ENCODE peak calls at places on chromosome 3, in nine cellular contexts. One of them, this sample, is unnamed.

GRCh38 chr3:73399106-73399505 is 225.6 kb downstream of the PDZRN3 start:
- DNase-seq in kidney epithelial cell: no peak
- DNase-seq in IMR-90: peak; percentile 60
- DNase-seq in endothelial cell of umbilical vein: no peak
- DNase-seq in SK-N-SH: no peak
- DNase-seq in astrocyte of the spinal cord: no peak
- DNase-seq in H9: no peak
- DNase-seq in NB4: peak; percentile 33
- DNase-seq in CD14-positive monocyte: no peak
- DNase-seq in this sample: peak; percentile 38

GRCh38 chr3:171038342-171038741 is 11.8 kb upstream of the SLC2A2 start:
- DNase-seq in IMR-90: no peak
- DNase-seq in endothelial cell of umbilical vein: no peak
- DNase-seq in astrocyte of the spinal cord: no peak
- DNase-seq in SK-N-SH: no peak
- DNase-seq in CD14-positive monocyte: no peak
- DNase-seq in NB4: no peak
- DNase-seq in H9: no peak
- DNase-seq in kidney epithelial cell: no peak
- DNase-seq in this sample: peak; percentile 30

GRCh38 chr3:132730891-132731580 is 8.8 kb upstream of the NPHP3 start:
- DNase-seq in endothelial cell of umbilical vein: peak; percentile 61
- DNase-seq in astrocyte of the spinal cord: peak; percentile 63
- DNase-seq in H9: no peak
- DNase-seq in SK-N-SH: peak; percentile 46
- DNase-seq in IMR-90: peak; percentile 57
- DNase-seq in kidney epithelial cell: no peak
- DNase-seq in CD14-positive monocyte: no peak
- DNase-seq in NB4: peak; percentile 49
- DNase-seq in this sample: peak; percentile 76

GRCh38 chr3:113597611-113598382 is 65.4 kb downstream of the SIDT1 start:
- DNase-seq in NB4: no peak
- DNase-seq in astrocyte of the spinal cord: no peak
- DNase-seq in H9: no peak
- DNase-seq in CD14-positive monocyte: no peak
- DNase-seq in kidney epithelial cell: no peak
- DNase-seq in SK-N-SH: no peak
- DNase-seq in IMR-90: no peak
- DNase-seq in endothelial cell of umbilical vein: no peak
- DNase-seq in this sample: no peak

GRCh38 chr3:36196058-36196457 is 184.2 kb upstream of the STAC start:
- DNase-seq in CD14-positive monocyte: no peak
- DNase-seq in astrocyte of the spinal cord: no peak
- DNase-seq in endothelial cell of umbilical vein: no peak
- DNase-seq in IMR-90: no peak
- DNase-seq in kidney epithelial cell: peak; percentile 41
- DNase-seq in SK-N-SH: no peak
- DNase-seq in NB4: no peak
- DNase-seq in H9: no peak
- DNase-seq in this sample: no peak

GRCh38 chr3:136109499-136109898 is 86.6 kb downstream of the MSL2 start:
- DNase-seq in IMR-90: no peak
- DNase-seq in astrocyte of the spinal cord: no peak
- DNase-seq in endothelial cell of umbilical vein: no peak
- DNase-seq in NB4: no peak
- DNase-seq in H9: no peak
- DNase-seq in CD14-positive monocyte: no peak
- DNase-seq in kidney epithelial cell: no peak
- DNase-seq in SK-N-SH: no peak
- DNase-seq in this sample: no peak

GRCh38 chr3:1135194-1135593 is 42.4 kb downstream of the CNTN6 start:
- DNase-seq in kidney epithelial cell: no peak
- DNase-seq in endothelial cell of umbilical vein: no peak
- DNase-seq in H9: no peak
- DNase-seq in IMR-90: no peak
- DNase-seq in astrocyte of the spinal cord: no peak
- DNase-seq in NB4: no peak
- DNase-seq in CD14-positive monocyte: no peak
- DNase-seq in SK-N-SH: no peak
- DNase-seq in this sample: peak; percentile 10

GRCh38 chr3:188486126-188486525 is 332.2 kb downstream of the LPP start:
- DNase-seq in NB4: no peak
- DNase-seq in H9: no peak
- DNase-seq in CD14-positive monocyte: no peak
- DNase-seq in IMR-90: peak; percentile 59
- DNase-seq in SK-N-SH: no peak
- DNase-seq in astrocyte of the spinal cord: peak; percentile 76
- DNase-seq in endothelial cell of umbilical vein: no peak
- DNase-seq in kidney epithelial cell: no peak
- DNase-seq in this sample: no peak

GRCh38 chr3:28612232-28612631 is 263.6 kb upstream of the AZI2 start:
- DNase-seq in SK-N-SH: no peak
- DNase-seq in IMR-90: no peak
- DNase-seq in CD14-positive monocyte: no peak
- DNase-seq in NB4: no peak
- DNase-seq in kidney epithelial cell: no peak
- DNase-seq in astrocyte of the spinal cord: no peak
- DNase-seq in H9: no peak
- DNase-seq in endothelial cell of umbilical vein: no peak
- DNase-seq in this sample: no peak

GRCh38 chr3:63043631-63044030 is 168.4 kb upstream of the CADPS start:
- DNase-seq in CD14-positive monocyte: no peak
- DNase-seq in IMR-90: no peak
- DNase-seq in NB4: no peak
- DNase-seq in kidney epithelial cell: no peak
- DNase-seq in H9: no peak
- DNase-seq in astrocyte of the spinal cord: peak; percentile 47
- DNase-seq in SK-N-SH: no peak
- DNase-seq in endothelial cell of umbilical vein: no peak
- DNase-seq in this sample: no peak

GRCh38 chr3:107775958-107776357 is 253.2 kb downstream of the BBX start:
- DNase-seq in H9: no peak
- DNase-seq in astrocyte of the spinal cord: no peak
- DNase-seq in kidney epithelial cell: no peak
- DNase-seq in IMR-90: no peak
- DNase-seq in SK-N-SH: no peak
- DNase-seq in endothelial cell of umbilical vein: no peak
- DNase-seq in NB4: no peak
- DNase-seq in CD14-positive monocyte: no peak
- DNase-seq in this sample: no peak

GRCh38 chr3:34843479-34843870 is 795.9 kb upstream of the ARPP21 start:
- DNase-seq in NB4: no peak
- DNase-seq in endothelial cell of umbilical vein: no peak
- DNase-seq in IMR-90: no peak
- DNase-seq in SK-N-SH: no peak
- DNase-seq in H9: no peak
- DNase-seq in astrocyte of the spinal cord: peak; percentile 66
- DNase-seq in CD14-positive monocyte: no peak
- DNase-seq in kidney epithelial cell: peak; percentile 67
- DNase-seq in this sample: peak; percentile 24

GRCh38 chr3:38117163-38117716 is 19.7 kb downstream of the ACAA1 start:
- DNase-seq in CD14-positive monocyte: no peak
- DNase-seq in kidney epithelial cell: no peak
- DNase-seq in H9: no peak
- DNase-seq in SK-N-SH: no peak
- DNase-seq in astrocyte of the spinal cord: no peak
- DNase-seq in NB4: no peak
- DNase-seq in endothelial cell of umbilical vein: no peak
- DNase-seq in IMR-90: no peak
- DNase-seq in this sample: no peak

GRCh38 chr3:40615110-40615915 is 90.6 kb downstream of the ZNF621 start:
- DNase-seq in SK-N-SH: peak; percentile 63
- DNase-seq in H9: peak; percentile 76
- DNase-seq in astrocyte of the spinal cord: no peak
- DNase-seq in NB4: no peak
- DNase-seq in endothelial cell of umbilical vein: no peak
- DNase-seq in IMR-90: no peak
- DNase-seq in CD14-positive monocyte: no peak
- DNase-seq in kidney epithelial cell: no peak
- DNase-seq in this sample: no peak

GRCh38 chr3:186953011-186953487 is 22.7 kb downstream of the ST6GAL1 start:
- DNase-seq in CD14-positive monocyte: no peak
- DNase-seq in IMR-90: peak; percentile 56
- DNase-seq in SK-N-SH: no peak
- DNase-seq in NB4: peak; percentile 83
- DNase-seq in astrocyte of the spinal cord: peak; percentile 50
- DNase-seq in endothelial cell of umbilical vein: peak; percentile 79
- DNase-seq in H9: no peak
- DNase-seq in kidney epithelial cell: no peak
- DNase-seq in this sample: peak; percentile 69

GRCh38 chr3:183541235-183541655 is 14.3 kb downstream of the KLHL6 start:
- DNase-seq in IMR-90: no peak
- DNase-seq in kidney epithelial cell: no peak
- DNase-seq in SK-N-SH: no peak
- DNase-seq in endothelial cell of umbilical vein: no peak
- DNase-seq in astrocyte of the spinal cord: no peak
- DNase-seq in CD14-positive monocyte: no peak
- DNase-seq in H9: no peak
- DNase-seq in NB4: no peak
- DNase-seq in this sample: no peak
- TF ChIP-seq CTCF in IMR-90: no peak
- TF ChIP-seq CTCF in kidney epithelial cell: no peak
- TF ChIP-seq CTCF in SK-N-SH: no peak
- TF ChIP-seq CTCF in endothelial cell of umbilical vein: no peak
- TF ChIP-seq CTCF in astrocyte of the spinal cord: no peak
- TF ChIP-seq CTCF in CD14-positive monocyte: no peak
- TF ChIP-seq CTCF in H9: no peak
- TF ChIP-seq CTCF in NB4: no peak
- TF ChIP-seq CTCF in this sample: no peak

GRCh38 chr3:128254967-128255366 is 101.7 kb downstream of the EEFSEC start:
- DNase-seq in IMR-90: no peak
- DNase-seq in CD14-positive monocyte: no peak
- DNase-seq in endothelial cell of umbilical vein: no peak
- DNase-seq in astrocyte of the spinal cord: no peak
- DNase-seq in NB4: no peak
- DNase-seq in kidney epithelial cell: no peak
- DNase-seq in SK-N-SH: no peak
- DNase-seq in H9: no peak
- DNase-seq in this sample: no peak
- TF ChIP-seq CTCF in IMR-90: no peak
- TF ChIP-seq CTCF in CD14-positive monocyte: no peak
- TF ChIP-seq CTCF in endothelial cell of umbilical vein: no peak
- TF ChIP-seq CTCF in astrocyte of the spinal cord: no peak
- TF ChIP-seq CTCF in NB4: no peak
- TF ChIP-seq CTCF in kidney epithelial cell: no peak
- TF ChIP-seq CTCF in SK-N-SH: no peak
- TF ChIP-seq CTCF in H9: peak; percentile 53
- TF ChIP-seq CTCF in this sample: no peak

GRCh38 chr3:164332856-164333802 is 745.2 kb downstream of the SI start:
- DNase-seq in endothelial cell of umbilical vein: no peak
- DNase-seq in CD14-positive monocyte: no peak
- DNase-seq in NB4: no peak
- DNase-seq in kidney epithelial cell: no peak
- DNase-seq in SK-N-SH: no peak
- DNase-seq in IMR-90: no peak
- DNase-seq in H9: peak; percentile 51
- DNase-seq in astrocyte of the spinal cord: peak; percentile 20
- DNase-seq in this sample: no peak
- TF ChIP-seq CTCF in endothelial cell of umbilical vein: no peak
- TF ChIP-seq CTCF in CD14-positive monocyte: no peak
- TF ChIP-seq CTCF in NB4: no peak
- TF ChIP-seq CTCF in kidney epithelial cell: no peak
- TF ChIP-seq CTCF in SK-N-SH: no peak
- TF ChIP-seq CTCF in IMR-90: no peak
- TF ChIP-seq CTCF in H9: peak; percentile 27
- TF ChIP-seq CTCF in astrocyte of the spinal cord: no peak
- TF ChIP-seq CTCF in this sample: no peak

DNA sequence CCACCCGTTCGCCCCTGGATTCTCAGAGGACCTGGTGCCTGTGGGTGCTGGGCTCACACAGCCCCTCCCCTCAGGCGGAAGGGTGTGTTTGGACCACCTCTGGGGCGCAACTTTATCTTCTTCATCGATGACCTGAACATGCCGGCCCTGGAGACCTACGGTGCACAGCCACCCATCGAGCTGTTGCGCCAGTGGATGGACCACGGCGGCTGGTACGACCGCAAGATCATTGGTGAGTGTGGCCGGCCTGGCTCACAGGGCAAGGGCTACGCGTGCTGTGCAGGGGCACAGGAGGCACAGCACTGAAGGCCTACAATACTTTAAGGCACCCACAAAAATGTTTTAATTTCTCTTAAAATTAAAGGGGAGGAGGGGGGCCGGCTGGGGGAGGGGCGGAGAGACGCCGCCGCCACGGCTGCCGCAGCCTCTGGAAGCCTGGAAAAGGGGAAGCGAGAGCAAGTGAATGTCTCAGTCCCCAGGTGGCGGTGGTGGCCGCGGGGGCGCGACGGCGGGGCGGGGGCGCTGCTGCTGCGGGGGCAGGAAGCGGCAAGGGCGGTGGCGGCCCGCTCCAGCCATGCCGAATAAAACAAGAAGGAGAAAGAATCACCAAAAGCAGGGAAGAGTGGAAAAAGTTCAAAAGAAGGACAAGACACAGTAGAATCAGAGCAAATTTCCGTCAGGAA is 56.8 kb downstream of the DNAH1 start:
- DNase-seq in kidney epithelial cell: no peak
- DNase-seq in endothelial cell of umbilical vein: no peak
- DNase-seq in astrocyte of the spinal cord: no peak
- DNase-seq in H9: peak; percentile 72
- DNase-seq in CD14-positive monocyte: no peak
- DNase-seq in SK-N-SH: no peak
- DNase-seq in NB4: peak; percentile 87
- DNase-seq in IMR-90: no peak
- DNase-seq in this sample: no peak
- TF ChIP-seq CTCF in kidney epithelial cell: no peak
- TF ChIP-seq CTCF in endothelial cell of umbilical vein: no peak
- TF ChIP-seq CTCF in astrocyte of the spinal cord: no peak
- TF ChIP-seq CTCF in H9: peak; percentile 44
- TF ChIP-seq CTCF in CD14-positive monocyte: peak; percentile 24
- TF ChIP-seq CTCF in SK-N-SH: no peak
- TF ChIP-seq CTCF in NB4: no peak
- TF ChIP-seq CTCF in IMR-90: no peak
- TF ChIP-seq CTCF in this sample: no peak

DNA sequence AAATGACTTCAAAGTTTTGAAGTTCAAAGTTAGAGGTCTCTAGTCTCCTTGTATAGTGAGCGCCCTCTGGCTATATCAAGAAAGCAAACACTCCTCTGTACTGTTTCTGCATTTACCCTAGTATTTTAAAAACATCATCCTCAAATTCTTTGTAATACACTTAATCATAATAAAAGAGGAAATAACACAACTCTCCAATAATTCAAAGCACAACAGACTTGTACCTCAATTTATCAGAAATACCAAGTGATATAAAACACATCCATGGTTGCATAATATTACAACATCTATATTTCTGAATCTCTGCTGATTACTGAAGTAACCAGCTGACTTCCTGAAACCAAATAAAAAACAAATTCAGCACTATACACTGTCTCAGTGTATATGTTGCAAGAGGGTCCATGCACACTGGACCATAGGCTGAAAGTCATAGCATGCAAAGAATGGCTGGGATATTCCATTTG is 12.5 kb downstream of the PLOD2 start:
- DNase-seq in H9: no peak
- DNase-seq in endothelial cell of umbilical vein: peak; percentile 48
- DNase-seq in NB4: no peak
- DNase-seq in CD14-positive monocyte: no peak
- DNase-seq in astrocyte of the spinal cord: no peak
- DNase-seq in IMR-90: peak; percentile 47
- DNase-seq in SK-N-SH: no peak
- DNase-seq in kidney epithelial cell: no peak
- DNase-seq in this sample: peak; percentile 83
- TF ChIP-seq CTCF in H9: peak; percentile 41
- TF ChIP-seq CTCF in endothelial cell of umbilical vein: no peak
- TF ChIP-seq CTCF in NB4: no peak
- TF ChIP-seq CTCF in CD14-positive monocyte: no peak
- TF ChIP-seq CTCF in astrocyte of the spinal cord: peak; percentile 34
- TF ChIP-seq CTCF in IMR-90: peak; percentile 34
- TF ChIP-seq CTCF in SK-N-SH: no peak
- TF ChIP-seq CTCF in kidney epithelial cell: peak; percentile 39
- TF ChIP-seq CTCF in this sample: peak; percentile 56